ENCODE peak calls at places on chromosomes 12 and 14, in eight cellular contexts. J, P, Z, X, O, Y, T and A are unnamed samples.

GRCh38 chr12:6038160-6038559 is 86.3 kb downstream of the VWF start:
- DNase-seq in P (peak), X (peak), O (no peak), T (peak), J (peak), Z (peak), Y (peak), A (no peak)

GRCh38 chr12:106717671-106718070 is 56.8 kb upstream of the RIC8B start:
- DNase-seq in P (no peak), Z (no peak), T (no peak), J (no peak), Y (no peak), O (no peak), X (no peak), A (no peak)

GRCh38 chr14:56189306-56189705 is 71.1 kb downstream of the PELI2 start:
- DNase-seq in J (no peak), X (no peak), O (no peak), Z (peak), P (peak), T (peak), Y (no peak), A (no peak)

GRCh38 chr14:58428011-58428807 is 690 bp downstream of the KIAA0586 start:
- DNase-seq in T (peak), X (no peak), Y (peak), J (peak), P (peak), Z (peak), O (no peak), A (no peak)

GRCh38 chr14:61090432-61091216 is 109.6 kb downstream of the SLC38A6 start:
- DNase-seq in T (no peak), P (no peak), X (no peak), O (no peak), J (no peak), Z (no peak), Y (no peak), A (no peak)

GRCh38 chr12:71840226-71840847 is 778 bp downstream of the TBC1D15 start:
- DNase-seq in Y (peak), X (no peak), Z (peak), T (peak), P (peak), J (peak), O (no peak), A (no peak)

GRCh38 chr12:101935769-101936741 is 58.7 kb downstream of the DRAM1 start:
- DNase-seq in T (peak), Y (no peak), X (peak), P (peak), J (no peak), Z (no peak), O (peak), A (peak)

GRCh38 chr12:108479364-108480070 is 35.6 kb upstream of the FICD start:
- DNase-seq in Y (no peak), O (no peak), X (no peak), Z (peak), J (no peak), T (no peak), P (peak), A (no peak)

GRCh38 chr14:72774141-72774540 is 119.8 kb downstream of the DPF3 start:
- DNase-seq in J (no peak), T (no peak), O (no peak), X (no peak), P (no peak), Y (no peak), Z (no peak), A (no peak)

GRCh38 chr14:65723348-65723747 is 310.8 kb downstream of the FUT8 start:
- DNase-seq in X (no peak), J (no peak), O (no peak), Y (no peak), T (no peak), Z (no peak), P (no peak), A (no peak)

GRCh38 chr14:96059519-96060135 is 20.5 kb downstream of the C14orf132 start:
- DNase-seq in P (no peak), T (no peak), J (no peak), O (peak), Y (no peak), Z (no peak), X (no peak), A (no peak)

GRCh38 chr12:110932048-110932447 is 11.7 kb upstream of the MYL2 start:
- DNase-seq in J (no peak), X (no peak), O (peak), Y (peak), Z (no peak), P (peak), T (no peak), A (no peak)

GRCh38 chr14:91870001-91870400 is 2.7 kb upstream of the TC2N start:
- DNase-seq in X (no peak), Y (no peak), J (peak), O (no peak), T (no peak), P (peak), Z (no peak), A (no peak)

GRCh38 chr12:14239350-14239934 is 126.0 kb upstream of the ATF7IP start:
- DNase-seq in O (no peak), Z (peak), X (no peak), T (no peak), J (peak), Y (no peak), P (peak), A (peak)

GRCh38 chr14:34324363-34324795 is 137.7 kb downstream of the SPTSSA start:
- DNase-seq in P (peak), Y (peak), J (peak), X (no peak), O (no peak), T (no peak), Z (peak), A (no peak)

GRCh38 chr14:71166434-71166833 is 259.2 kb downstream of the PCNX1 start:
- DNase-seq in P (peak), T (peak), O (no peak), J (no peak), X (no peak), Y (peak), Z (peak), A (no peak)

GRCh38 chr14:94320243-94320642 is 2.9 kb downstream of the SERPINA6 start:
- DNase-seq in X (no peak), Z (peak), T (no peak), P (no peak), J (no peak), O (no peak), Y (no peak), A (no peak)

GRCh38 chr12:59173696-59174095 is 253.4 kb upstream of the LRIG3 start:
- DNase-seq in X (no peak), J (no peak), P (peak), Z (no peak), T (no peak), O (no peak), Y (no peak), A (no peak)

GRCh38 chr14:59919582-59920377 is at the start of gene LRRC9:
- DNase-seq in P (no peak), Y (peak), T (peak), Z (peak), X (no peak), J (peak), O (no peak), A (no peak)

GRCh38 chr14:38065101-38065762 is 142.5 kb upstream of the SSTR1 start:
- DNase-seq in X (no peak), O (no peak), Y (no peak), Z (no peak), J (peak), P (peak), T (no peak), A (no peak)

GRCh38 chr14:89417469-89418225 is 614 bp upstream of the FOXN3 start:
- DNase-seq in T (no peak), O (peak), Y (peak), J (peak), P (peak), Z (no peak), X (peak), A (peak)

GRCh38 chr12:46472893-46473633 is 100.5 kb upstream of the SLC38A2 start:
- DNase-seq in X (no peak), Y (no peak), J (no peak), O (no peak), Z (peak), T (no peak), P (peak), A (no peak)